ENCODE peak calls at places on chromosomes 2 and 18, in ten cellular contexts. O is left colon; V is left ventricle myocardium inferior; A is HEK293T; Y is NCI-H524; Q is NCI-H1417; S is activated naive CD8-positive, alpha-beta T cell treated with anti-CD3 and anti-CD28 coated beads for 36 hours; G is activated T-cell treated with anti-CD3 and anti-CD28 coated beads, Interleukin-2, amount 50 U/mL, for 4 hours; P is ecto neural progenitor cell; M is HTR-8/SVneo. K is an unnamed sample.

GRCh38 chr2:152421521-152422367 is 86.8 kb downstream of the FMNL2 start:
- DNase-seq in P (no peak), A (peak), Q (no peak), G (no peak), M (peak), V (no peak), O (peak), Y (no peak), S (no peak), K (peak)

GRCh38 chr2:115389024-115389423 is 946.6 kb downstream of the DPP10 start:
- DNase-seq in Q (no peak), A (no peak), V (no peak), Y (no peak), M (no peak), P (no peak), S (no peak), G (no peak), O (no peak), K (no peak)

GRCh38 chr18:78903436-78904178 is 76.0 kb upstream of the SALL3 start:
- DNase-seq in G (no peak), O (no peak), S (no peak), M (no peak), P (peak), A (no peak), Y (no peak), Q (no peak), V (no peak), K (no peak)

GRCh38 chr2:158024288-158024898 is 77.3 kb upstream of the UPP2 start:
- DNase-seq in Q (peak), V (peak), S (peak), M (peak), A (peak), P (no peak), O (peak), Y (peak), G (peak), K (peak)

GRCh38 chr18:61882296-61883004 is 10.4 kb downstream of the RNF152 start:
- DNase-seq in V (no peak), Y (no peak), P (no peak), M (no peak), O (no peak), G (no peak), Q (no peak), A (no peak), S (no peak), K (no peak)

GRCh38 chr2:82996217-82996616 is 1462.9 kb downstream of the SUCLG1 start:
- DNase-seq in G (no peak), V (no peak), Q (no peak), Y (no peak), S (no peak), P (no peak), M (no peak), O (no peak), A (no peak), K (no peak)

GRCh38 chr2:214574077-214574775 is 163.4 kb downstream of the VWC2L start:
- DNase-seq in G (no peak), P (no peak), V (no peak), A (no peak), Q (peak), O (no peak), Y (no peak), M (no peak), S (no peak), K (no peak)

GRCh38 chr18:38606841-38607240 is 1041.2 kb upstream of the CELF4 start:
- DNase-seq in V (no peak), Y (no peak), A (no peak), O (no peak), M (no peak), P (no peak), Q (no peak), G (no peak), S (no peak), K (no peak)

GRCh38 chr2:95514728-95515127 is 30.2 kb upstream of the TRIM43B start:
- DNase-seq in P (no peak), A (no peak), M (no peak), V (no peak), Q (no peak), S (no peak), Y (no peak), G (no peak), O (no peak), K (no peak)

GRCh38 chr2:151727593-151728552 is 6.4 kb downstream of the NEB start:
- DNase-seq in Q (no peak), G (no peak), V (no peak), S (no peak), A (no peak), M (no peak), O (no peak), P (no peak), Y (no peak), K (no peak)

GRCh38 chr2:232522014-232522854 is 2.0 kb downstream of the PRSS56 start:
- DNase-seq in G (peak), S (peak), V (peak), Q (no peak), M (peak), P (peak), O (peak), Y (no peak), A (peak), K (peak)

GRCh38 chr18:56575819-56576663 is 62.4 kb downstream of the TXNL1 start:
- DNase-seq in P (no peak), A (peak), Q (peak), V (no peak), G (no peak), Y (peak), M (peak), O (no peak), S (no peak), K (no peak)

GRCh38 chr2:205721057-205721767 is 38.9 kb downstream of the NRP2 start:
- DNase-seq in O (no peak), Q (no peak), V (no peak), Y (peak), G (no peak), M (no peak), P (no peak), A (peak), S (no peak), K (no peak)

GRCh38 chr18:48228301-48228715 is 180.9 kb downstream of the ZBTB7C start:
- DNase-seq in Y (no peak), Q (no peak), A (no peak), G (no peak), O (no peak), M (no peak), P (no peak), V (peak), S (no peak), K (no peak)

GRCh38 chr2:165162466-165162865 is 41.4 kb downstream of the SCN3A start:
- DNase-seq in Q (peak), A (no peak), S (no peak), P (no peak), V (no peak), Y (no peak), M (no peak), O (no peak), G (no peak), K (no peak)

GRCh38 chr2:210955591-210955990 is 399.2 kb downstream of the CPS1 start:
- DNase-seq in Q (no peak), O (no peak), S (no peak), Y (no peak), V (no peak), M (peak), G (no peak), A (no peak), P (no peak), K (no peak)

GRCh38 chr2:145759228-145759940 is 1239.5 kb upstream of the ZEB2 start:
- DNase-seq in V (no peak), S (no peak), Q (no peak), P (no peak), M (no peak), Y (no peak), A (no peak), O (no peak), G (no peak), K (no peak)

GRCh38 chr18:55159027-55159426 is 199.8 kb upstream of the CCDC68 start:
- DNase-seq in G (no peak), O (no peak), Y (no peak), S (no peak), P (no peak), M (no peak), Q (no peak), A (no peak), V (no peak), K (no peak)

GRCh38 chr18:36724591-36725001 is 104.2 kb downstream of the TPGS2 start:
- DNase-seq in G (no peak), A (no peak), V (no peak), S (no peak), P (no peak), Y (no peak), M (no peak), O (peak), Q (no peak), K (no peak)

GRCh38 chr2:197786010-197786877 is 1.1 kb upstream of the BOLL start:
- DNase-seq in A (no peak), O (peak), G (peak), M (no peak), S (peak), Q (peak), Y (peak), P (peak), V (peak), K (no peak)

GRCh38 chr2:23354554-23354953 is 30.4 kb upstream of the KLHL29 start:
- DNase-seq in P (no peak), A (no peak), Q (no peak), G (no peak), Y (no peak), M (no peak), V (no peak), S (no peak), O (no peak), K (no peak)

GRCh38 chr2:84299211-84299775 is 159.8 kb downstream of the SUCLG1 start:
- DNase-seq in M (no peak), A (no peak), Y (no peak), P (no peak), O (no peak), G (no peak), V (no peak), Q (no peak), S (no peak), K (no peak)

GRCh38 chr2:132670104-132670960 is at the start of gene LYPD1:
- DNase-seq in Y (no peak), Q (peak), S (peak), P (peak), V (peak), M (peak), O (peak), G (no peak), A (peak), K (no peak)

GRCh38 chr18:36583155-36583745 is 245.6 kb downstream of the TPGS2 start:
- DNase-seq in Y (no peak), V (no peak), Q (no peak), M (no peak), P (peak), O (no peak), S (no peak), A (no peak), G (no peak), K (no peak)